ENCODE peak calls at places on chromosomes 2 and 18, in eight cellular contexts. E is tibial artery, C is pancreas, P is psoas muscle, A is HCT116, Z is Karpas-422, X is left ventricle myocardium inferior, W is transverse colon. K is an unnamed sample. For H3K27me3 and H3K4me1, the result is how much of the 10 kb centered on the place peaks cover.

GRCh38 chr2:221049950-221050349 is 522.2 kb downstream of the EPHA4 start:
- DNase-seq in A (no peak), P (no peak), E (no peak), Z (no peak), C (no peak), X (no peak), W (no peak), K (no peak)

GRCh38 chr2:86016581-86016980 is 89.1 kb downstream of the POLR1A start:
- DNase-seq in X (no peak), A (no peak), Z (no peak), E (peak), W (no peak), C (no peak), P (peak), K (no peak)

GRCh38 chr18:2143666-2144065 is 427.6 kb downstream of the METTL4 start:
- DNase-seq in W (no peak), P (no peak), E (no peak), C (no peak), Z (no peak), X (no peak), A (no peak), K (no peak)

GRCh38 chr2:186199029-186199428 is 287.0 kb upstream of the ZC3H15 start:
- DNase-seq in X (no peak), W (no peak), A (no peak), C (no peak), P (no peak), E (no peak), Z (no peak), K (no peak)

GRCh38 chr2:136206613-136207012 is 88.7 kb upstream of the CXCR4 start:
- DNase-seq in A (no peak), E (no peak), C (no peak), W (peak), X (no peak), P (no peak), Z (peak), K (no peak)

GRCh38 chr2:15303874-15304273 is 257.3 kb downstream of the NBAS start:
- DNase-seq in A (no peak), W (no peak), E (no peak), P (no peak), C (no peak), X (no peak), Z (no peak), K (no peak)

GRCh38 chr2:119387381-119388129 is 20.8 kb downstream of the DBI start:
- DNase-seq in C (peak), X (peak), P (peak), W (peak), E (peak), Z (no peak), A (no peak), K (no peak)

GRCh38 chr2:200300650-200301314 is 5.7 kb upstream of the SPATS2L start:
- DNase-seq in Z (no peak), P (no peak), E (no peak), C (no peak), X (peak), A (peak), W (no peak), K (no peak)

GRCh38 chr2:238009563-238009962 is 42.7 kb downstream of the UBE2F start:
- DNase-seq in E (no peak), A (no peak), C (no peak), P (no peak), Z (no peak), W (no peak), X (no peak), K (no peak)

GRCh38 chr2:191691016-191691725 is 13.2 kb downstream of the NABP1 start:
- DNase-seq in W (peak), P (no peak), A (peak), C (peak), X (no peak), Z (peak), E (no peak), K (peak)

GRCh38 chr2:133802366-133802765 is 234.1 kb upstream of the NCKAP5 start:
- DNase-seq in X (no peak), P (no peak), E (no peak), W (no peak), Z (no peak), A (no peak), C (no peak), K (no peak)

GRCh38 chr2:68878753-68879152 is 7.6 kb upstream of the BMP10 start:
- DNase-seq in A (no peak), X (no peak), Z (no peak), P (no peak), E (no peak), W (no peak), C (no peak), K (no peak)

GRCh38 chr2:190493095-190493494 is 41.4 kb downstream of the NEMP2 start:
- DNase-seq in X (no peak), E (no peak), P (no peak), C (no peak), Z (no peak), A (no peak), W (no peak), K (no peak)

GRCh38 chr2:238761802-238762373 is 86.0 kb upstream of the TWIST2 start:
- DNase-seq in P (no peak), Z (peak), A (no peak), X (no peak), C (no peak), E (no peak), W (no peak), K (peak)

GRCh38 chr2:240644859-240645301 is 19.6 kb downstream of the GPR35 start:
- DNase-seq in P (peak), X (peak), Z (no peak), A (no peak), E (peak), C (no peak), W (no peak), K (no peak)

GRCh38 chr2:29108225-29108624 is 7.0 kb upstream of the CLIP4 start:
- DNase-seq in W (no peak), P (no peak), X (no peak), A (peak), Z (no peak), C (no peak), E (no peak), K (no peak)

GRCh38 chr2:43100883-43101662 is 125.3 kb downstream of the ZFP36L2 start:
- DNase-seq in P (peak), C (peak), E (peak), A (no peak), Z (no peak), W (no peak), X (peak), K (no peak)
- H3K4me3 ChIP-seq in P (peak), C (peak), E (peak), A (no peak), Z (no peak), W (peak), X (peak), K (no peak)

DNA sequence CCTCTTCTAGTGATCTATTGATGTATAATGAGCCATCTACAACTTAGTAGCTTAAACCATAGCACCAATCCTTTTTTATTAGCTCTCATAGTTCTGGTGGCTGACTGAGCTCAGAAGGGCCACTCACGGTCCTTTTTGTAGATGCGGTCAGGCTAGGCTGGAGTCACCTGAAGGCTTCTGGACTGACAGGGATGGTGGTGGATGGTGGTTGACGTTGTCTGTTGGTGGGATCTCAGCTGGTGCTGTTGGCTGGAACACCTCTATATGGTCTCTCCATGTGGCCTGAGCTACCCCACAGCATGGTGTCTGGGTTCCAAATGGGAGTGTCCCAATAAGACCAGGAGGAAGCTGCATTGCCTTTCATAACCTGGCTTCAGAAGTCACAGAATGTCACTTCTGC is 68.0 kb downstream of the BCL2L11 start:
- DNase-seq in W (no peak), A (no peak), C (no peak), E (no peak), Z (no peak), X (no peak), P (no peak), K (no peak)
- H3K27me3 ChIP-seq in W (under half), A (under half), C (under half), E (under half), Z (under half), X (under half), P (under half), K (under half)

GRCh38 chr18:55458456-55459238 is 129.3 kb downstream of the TCF4 start:
- DNase-seq in P (no peak), X (no peak), Z (no peak), E (no peak), W (no peak), A (no peak), C (no peak), K (no peak)
- H3K4me1 ChIP-seq in P (under half), X (under half), Z (half or more), E (under half), W (under half), A (under half), C (under half), K (under half)

GRCh38 chr2:231190531-231191197 is 7.8 kb upstream of the ARMC9 start:
- DNase-seq in W (peak), A (no peak), E (peak), X (peak), P (peak), C (peak), Z (no peak), K (no peak)

GRCh38 chr2:231188506-231189170 is 9.8 kb upstream of the ARMC9 start:
- DNase-seq in P (no peak), Z (no peak), C (no peak), E (no peak), X (no peak), W (no peak), A (no peak), K (no peak)

GRCh38 chr2:231189171-231189530 is 9.3 kb upstream of the ARMC9 start:
- DNase-seq in A (no peak), C (no peak), X (no peak), Z (no peak), P (no peak), E (no peak), W (no peak), K (no peak)

GRCh38 chr2:231187736-231188505 is 10.5 kb upstream of the ARMC9 start:
- DNase-seq in X (peak), C (peak), A (no peak), E (peak), Z (no peak), P (no peak), W (no peak), K (no peak)

GRCh38 chr2:231189571-231190495 is 8.6 kb upstream of the ARMC9 start:
- DNase-seq in E (peak), C (peak), W (peak), Z (no peak), X (peak), A (no peak), P (peak), K (no peak)
- H3K4me3 ChIP-seq in E (peak), C (peak), W (peak), Z (no peak), X (peak), A (no peak), P (peak), K (no peak)